ENCODE peak calls at places on chromosome 10, in four cellular contexts. A is adrenal gland, L is iPS DF 6.9, M is GM23248. N is an unnamed sample. For H3K9me3 and H3K4me1, the result is how much of the 10 kb centered on the place peaks cover.

GRCh38 chr10:112126901-112127300 is 56.7 kb downstream of the GPAM start:
- DNase-seq in A (no peak), L (no peak), M (no peak), N (no peak)

GRCh38 chr10:110901954-110902819 is 16.8 kb downstream of the BBIP1 start:
- DNase-seq in A (no peak), L (no peak), M (peak), N (peak)

GRCh38 chr10:24982294-24983064 is 30.1 kb upstream of the PRTFDC1 start:
- DNase-seq in A (no peak), L (no peak), M (no peak), N (no peak)

GRCh38 chr10:102963237-102963886 is 45.3 kb downstream of the CNNM2 start:
- DNase-seq in A (no peak), L (no peak), M (no peak), N (peak)

GRCh38 chr10:75404335-75405200 is 3.0 kb upstream of the ZNF503 start:
- DNase-seq in A (peak), L (no peak), M (no peak), N (peak)

GRCh38 chr10:16384064-16384463 is 52.7 kb upstream of the PTER start:
- DNase-seq in A (no peak), L (no peak), M (no peak), N (no peak)

GRCh38 chr10:128268015-128268722 is 141.9 kb upstream of the MKI67 start:
- DNase-seq in A (no peak), L (peak), M (peak), N (peak)

GRCh38 chr10:71981024-71981867 is 17.1 kb downstream of the CHST3 start:
- DNase-seq in A (peak), L (no peak), M (peak), N (peak)

GRCh38 chr10:101780818-101781654 is 2.2 kb downstream of the NPM3 start:
- DNase-seq in A (peak), L (no peak), M (peak), N (peak)

GRCh38 chr10:36994886-36995285 is 130.5 kb upstream of the ANKRD30A start:
- DNase-seq in A (no peak), L (no peak), M (no peak), N (no peak)
- H3K9me3 ChIP-seq in A (under half), L (under half), M (under half), N (under half)

GRCh38 chr10:63711361-63711760 is 190.2 kb downstream of the REEP3 start:
- DNase-seq in A (no peak), L (no peak), M (no peak), N (no peak)

GRCh38 chr10:63711866-63712716 is 190.9 kb downstream of the REEP3 start:
- DNase-seq in A (peak), L (no peak), M (peak), N (peak)

GRCh38 chr10:63712717-63713115 is 191.5 kb downstream of the REEP3 start:
- DNase-seq in A (no peak), L (no peak), M (peak), N (peak)

GRCh38 chr10:63708421-63708820 is 187.2 kb downstream of the REEP3 start:
- DNase-seq in A (no peak), L (no peak), M (no peak), N (no peak)

DNA sequence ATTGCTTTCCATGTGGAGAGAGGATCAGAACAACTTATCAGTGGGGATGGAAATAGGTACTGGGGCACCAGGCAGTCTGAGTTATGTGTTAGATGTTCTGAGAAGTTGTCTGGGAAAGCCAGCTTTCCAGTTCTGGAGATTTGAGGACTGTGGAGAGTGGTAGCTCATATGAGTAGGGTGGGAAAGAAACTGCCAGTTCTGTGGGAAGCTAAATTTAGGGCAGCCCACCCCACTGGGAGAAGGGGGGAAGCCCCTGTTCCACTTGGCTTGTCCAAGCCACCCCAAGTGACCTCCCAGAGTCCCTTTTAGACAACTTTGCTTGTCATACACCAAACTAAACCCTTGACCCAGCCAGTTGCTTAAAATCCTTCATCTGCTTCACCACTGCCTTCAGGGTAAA is 189.5 kb downstream of the REEP3 start:
- DNase-seq in A (no peak), L (no peak), M (no peak), N (no peak)
- H3K4me1 ChIP-seq in A (under half), L (under half), M (under half), N (under half)

GRCh38 chr10:89776665-89777064 is 75.3 kb downstream of the KIF20B start:
- DNase-seq in A (no peak), L (no peak), M (no peak), N (no peak)
- H3K9me3 ChIP-seq in A (under half), L (under half), M (under half), N (under half)

GRCh38 chr10:70299876-70300275 is 16.1 kb upstream of the NPFFR1 start:
- DNase-seq in A (no peak), L (no peak), M (no peak), N (no peak)

GRCh38 chr10:70300461-70300860 is 16.7 kb upstream of the NPFFR1 start:
- DNase-seq in A (no peak), L (no peak), M (no peak), N (no peak)

GRCh38 chr10:70302292-70302691 is 18.5 kb upstream of the NPFFR1 start:
- DNase-seq in A (no peak), L (no peak), M (peak), N (peak)

GRCh38 chr10:70303731-70304130 is 19.9 kb upstream of the NPFFR1 start:
- DNase-seq in A (no peak), L (no peak), M (no peak), N (no peak)

DNA sequence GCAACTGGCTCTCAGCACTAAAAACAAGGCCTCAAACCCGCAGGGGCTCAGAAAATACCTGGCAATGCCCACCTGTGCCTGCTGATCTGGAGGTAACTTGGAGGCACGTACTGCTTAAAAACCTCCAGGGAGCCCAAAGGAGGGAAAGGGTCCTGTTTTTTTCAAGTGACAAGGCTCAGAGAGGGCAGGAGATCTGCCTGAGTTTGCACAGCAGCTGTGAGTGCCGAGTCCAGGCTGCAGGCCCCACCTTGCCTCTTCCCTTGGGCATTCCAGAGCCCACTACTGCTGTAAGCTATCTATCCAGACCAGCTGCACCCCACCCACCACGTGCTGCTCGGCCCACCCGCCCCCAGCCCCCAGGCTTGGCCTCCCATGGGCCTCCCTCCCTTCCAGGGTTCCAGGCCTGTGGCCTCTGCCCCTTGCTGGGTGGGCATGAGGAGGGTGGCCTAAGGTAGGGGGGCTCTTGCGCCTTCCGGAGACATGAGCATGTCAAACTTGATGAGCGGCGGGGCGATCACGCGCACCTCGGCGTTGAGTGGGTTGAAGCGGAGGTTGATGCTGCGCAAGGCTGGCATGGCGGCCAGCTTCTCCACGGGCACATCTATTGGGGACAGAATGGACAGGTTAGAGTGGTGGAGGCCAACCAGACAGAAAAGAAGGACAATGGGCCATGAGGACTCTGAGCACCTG is 17.2 kb upstream of the NPFFR1 start:
- DNase-seq in A (no peak), L (no peak), M (no peak), N (no peak)
- H3K4me1 ChIP-seq in A (under half), L (under half), M (under half), N (under half)

GRCh38 chr10:18571076-18571475 is 80.3 kb downstream of the NSUN6 start:
- DNase-seq in A (no peak), L (no peak), M (no peak), N (no peak)

GRCh38 chr10:18572959-18573561 is 78.3 kb downstream of the NSUN6 start:
- DNase-seq in A (no peak), L (no peak), M (no peak), N (no peak)

GRCh38 chr10:18577823-18578685 is 73.3 kb downstream of the NSUN6 start:
- DNase-seq in A (no peak), L (no peak), M (no peak), N (no peak)

GRCh38 chr10:18571780-18572179 is 79.6 kb downstream of the NSUN6 start:
- DNase-seq in A (no peak), L (no peak), M (no peak), N (no peak)

DNA sequence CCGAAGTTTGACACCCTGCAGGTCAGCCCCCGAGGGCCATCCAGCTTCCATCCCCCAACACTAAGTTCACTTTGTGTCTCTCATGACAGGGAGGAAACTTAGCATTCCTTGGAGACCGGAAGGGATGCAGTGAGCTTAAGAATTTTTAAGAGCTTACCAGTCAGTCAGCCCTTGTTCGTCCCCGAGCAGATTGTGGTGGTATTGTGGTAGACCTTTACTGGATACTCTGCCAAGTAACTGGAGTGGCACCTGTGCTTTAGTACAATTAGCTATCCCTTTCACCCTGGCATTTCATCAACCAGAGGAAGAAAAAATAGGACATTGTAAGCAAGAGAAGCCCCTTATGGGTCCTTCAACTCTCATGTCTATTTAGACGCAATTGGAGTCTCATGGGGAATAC is 74.8 kb downstream of the NSUN6 start:
- DNase-seq in A (no peak), L (no peak), M (no peak), N (no peak)
- H3K9me3 ChIP-seq in A (under half), L (under half), M (under half), N (under half)

GRCh38 chr10:77518258-77518909 is 119.2 kb downstream of the KCNMA1 start:
- DNase-seq in A (no peak), L (no peak), M (no peak), N (no peak)
- H3K4me1 ChIP-seq in A (under half), L (under half), M (under half), N (under half)

GRCh38 chr10:131686781-131687419 is 213.9 kb upstream of the PPP2R2D start:
- DNase-seq in A (no peak), L (no peak), M (no peak), N (no peak)
- H3K9me3 ChIP-seq in A (under half), L (under half), M (under half), N (under half)

DNA sequence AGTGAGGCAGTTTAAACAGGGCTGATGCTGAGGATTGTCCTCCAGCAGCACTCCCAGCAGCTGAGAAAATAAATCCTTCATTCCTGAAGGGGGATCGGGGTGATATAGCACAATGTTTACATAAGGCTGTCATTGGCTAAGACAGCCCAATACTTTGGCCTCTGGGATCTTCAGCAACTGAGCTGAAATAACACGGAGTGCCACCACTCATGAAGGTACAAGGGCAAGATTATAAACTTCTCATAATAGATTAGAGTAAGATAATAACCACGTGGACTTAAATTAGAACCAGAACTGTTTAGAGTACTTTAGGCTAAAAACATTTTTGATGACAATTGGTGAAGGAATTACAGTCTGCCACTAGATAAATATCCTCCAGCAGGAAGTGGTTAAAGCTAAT is 70.0 kb upstream of the PAPSS2 start:
- DNase-seq in A (no peak), L (no peak), M (peak), N (peak)
- H3K4me1 ChIP-seq in A (under half), L (under half), M (under half), N (under half)

GRCh38 chr10:130576427-130576826 is 440.2 kb downstream of the GLRX3 start:
- DNase-seq in A (no peak), L (no peak), M (no peak), N (no peak)

GRCh38 chr10:130579913-130580312 is 443.7 kb downstream of the GLRX3 start:
- DNase-seq in A (no peak), L (no peak), M (no peak), N (no peak)

GRCh38 chr10:130577039-130577438 is 440.8 kb downstream of the GLRX3 start:
- DNase-seq in A (no peak), L (no peak), M (no peak), N (no peak)

GRCh38 chr10:130580975-130581374 is 444.8 kb downstream of the GLRX3 start:
- DNase-seq in A (no peak), L (no peak), M (no peak), N (no peak)

DNA sequence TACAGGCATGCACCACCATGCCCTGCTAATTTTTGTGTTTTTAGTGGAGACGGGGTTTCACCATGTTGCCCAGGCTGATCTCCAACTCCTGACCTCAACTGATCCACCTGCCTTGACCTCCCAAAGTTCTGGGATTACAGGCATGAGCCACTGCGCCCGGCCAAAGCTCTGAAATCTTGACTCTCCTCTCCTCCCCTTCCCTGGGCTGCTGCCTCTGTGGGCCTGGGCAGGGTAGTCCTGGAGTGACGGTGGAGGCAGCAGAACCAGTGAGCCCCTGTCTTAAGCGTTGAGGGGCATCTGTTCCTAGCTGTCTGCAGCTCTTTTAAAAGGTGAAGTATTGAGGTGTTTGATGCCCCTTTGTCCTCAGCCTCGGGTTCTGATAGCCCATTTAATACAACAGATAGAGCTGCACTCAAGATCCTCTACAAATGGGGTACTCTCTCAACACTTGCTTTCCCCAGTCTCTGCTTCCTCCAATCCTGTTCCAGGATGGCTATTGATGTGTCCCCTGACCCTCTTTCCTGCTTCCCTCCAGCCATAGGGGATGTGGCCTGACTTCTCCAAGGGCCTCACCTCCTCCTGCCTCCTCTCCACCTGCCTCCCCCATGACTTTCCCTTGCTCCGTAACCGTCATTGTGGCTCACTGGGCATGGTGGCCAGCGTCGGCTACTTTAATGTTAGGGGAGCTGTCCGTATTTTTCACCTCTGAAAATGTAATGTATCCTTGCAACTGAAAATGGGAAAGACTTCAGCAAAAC is 442.5 kb downstream of the GLRX3 start:
- DNase-seq in A (no peak), L (no peak), M (no peak), N (no peak)
- H3K9me3 ChIP-seq in A (under half), L (under half), M (under half), N (under half)

GRCh38 chr10:62058476-62058875 is 157.0 kb downstream of the ARID5B start:
- DNase-seq in A (no peak), L (no peak), M (peak), N (peak)

GRCh38 chr10:62056219-62056618 is 154.7 kb downstream of the ARID5B start:
- DNase-seq in A (no peak), L (no peak), M (no peak), N (no peak)

GRCh38 chr10:62057359-62057758 is 155.9 kb downstream of the ARID5B start:
- DNase-seq in A (no peak), L (no peak), M (peak), N (no peak)

GRCh38 chr10:62057872-62058271 is 156.4 kb downstream of the ARID5B start:
- DNase-seq in A (no peak), L (no peak), M (no peak), N (peak)

DNA sequence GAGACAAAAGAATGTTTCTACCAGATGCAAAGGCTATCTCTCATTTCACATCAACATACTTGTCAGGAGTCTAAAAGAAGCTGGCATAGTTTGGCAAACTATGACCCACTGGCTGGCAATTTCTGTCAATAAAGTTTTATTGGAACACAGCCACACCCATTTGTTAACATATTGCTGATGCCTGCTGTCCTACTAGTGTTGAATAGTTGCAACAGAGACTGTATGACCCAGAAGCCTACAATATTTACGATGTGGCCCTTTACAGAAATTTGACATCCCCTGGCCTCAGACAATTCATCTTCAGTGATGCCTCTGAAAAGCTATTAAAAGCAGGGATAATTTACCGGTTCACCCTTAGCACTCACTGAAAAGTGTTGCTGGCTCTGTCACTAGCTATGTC is 155.2 kb downstream of the ARID5B start:
- DNase-seq in A (no peak), L (no peak), M (no peak), N (no peak)
- H3K4me1 ChIP-seq in A (under half), L (under half), M (half or more), N (half or more)